ENCODE peak calls at places on chromosomes 2 and 18, in eight cellular contexts. P is AG04450, E is fibroblast of lung, O is sigmoid colon, H is left ventricle myocardium inferior, R is GM23338, I is thoracic aorta, T is uterus. Q is an unnamed sample. For H3K27me3, the result is how much of the 10 kb centered on the place peaks cover.

GRCh38 chr2:201960300-201960699 is 73.4 kb upstream of the FZD7 start:
- DNase-seq in O (peak), I (no peak), T (no peak), P (no peak), E (no peak), R (peak), H (no peak), Q (no peak)

GRCh38 chr2:9830685-9831410 is 12.4 kb upstream of the TAF1B start:
- DNase-seq in T (no peak), H (no peak), P (no peak), E (no peak), O (no peak), I (no peak), R (no peak), Q (no peak)

GRCh38 chr2:240139666-240140393 is 628 bp downstream of the OTOS start:
- DNase-seq in R (peak), O (no peak), E (no peak), I (no peak), P (no peak), T (no peak), H (no peak), Q (peak)

GRCh38 chr2:231037202-231037730 is at the start of gene C2orf72:
- DNase-seq in R (peak), T (no peak), O (no peak), P (no peak), I (no peak), H (no peak), E (no peak), Q (no peak)

GRCh38 chr18:11570770-11571169 is 38.6 kb upstream of the SLC35G4 start:
- DNase-seq in I (no peak), P (no peak), O (no peak), H (no peak), T (no peak), E (peak), R (peak), Q (no peak)

GRCh38 chr2:194264586-194264985 is 1392.4 kb upstream of the SLC39A10 start:
- DNase-seq in P (no peak), T (no peak), H (no peak), R (no peak), E (no peak), I (no peak), O (no peak), Q (no peak)

GRCh38 chr2:133504566-133505505 is 63.4 kb downstream of the NCKAP5 start:
- DNase-seq in R (no peak), O (no peak), E (peak), H (peak), I (no peak), T (peak), P (no peak), Q (peak)

GRCh38 chr2:8059794-8060193 is 622.1 kb upstream of the ID2 start:
- DNase-seq in T (no peak), R (no peak), H (no peak), E (no peak), P (no peak), I (no peak), O (no peak), Q (no peak)

GRCh38 chr2:189485146-189485545 is 43.9 kb downstream of the WDR75 start:
- DNase-seq in I (no peak), P (no peak), R (no peak), H (no peak), T (no peak), E (no peak), O (no peak), Q (no peak)

GRCh38 chr2:184890311-184890710 is 292.0 kb downstream of the ZNF804A start:
- DNase-seq in H (no peak), P (no peak), O (no peak), E (peak), R (no peak), T (no peak), I (no peak), Q (no peak)

GRCh38 chr2:239433777-239434396 is 33.1 kb upstream of the HDAC4 start:
- DNase-seq in T (no peak), P (no peak), E (peak), I (no peak), O (no peak), R (no peak), H (no peak), Q (no peak)

GRCh38 chr18:78566065-78566464 is 413.6 kb upstream of the SALL3 start:
- DNase-seq in H (no peak), E (no peak), T (no peak), O (no peak), I (no peak), R (no peak), P (no peak), Q (no peak)

GRCh38 chr18:49161627-49162026 is 210.9 kb upstream of the SMAD7 start:
- DNase-seq in P (peak), O (no peak), R (no peak), I (no peak), T (no peak), H (no peak), E (peak), Q (no peak)

GRCh38 chr2:230797515-230798495 is 66.9 kb upstream of the ITM2C start:
- DNase-seq in T (no peak), E (no peak), O (no peak), P (no peak), I (no peak), R (no peak), H (no peak), Q (no peak)

GRCh38 chr2:238873841-238874240 is 26.0 kb downstream of the TWIST2 start:
- DNase-seq in T (no peak), I (no peak), E (no peak), O (no peak), R (no peak), P (no peak), H (no peak), Q (no peak)

GRCh38 chr2:5121677-5122076 is 570.5 kb upstream of the SOX11 start:
- DNase-seq in E (no peak), P (no peak), R (peak), O (no peak), H (no peak), I (no peak), T (no peak), Q (no peak)

GRCh38 chr2:109033171-109033570 is 44.2 kb upstream of the EDAR start:
- DNase-seq in E (no peak), T (no peak), R (no peak), H (no peak), P (no peak), I (no peak), O (no peak), Q (no peak)
- H3K27me3 ChIP-seq in E (under half), T (under half), R (under half), H (under half), P (under half), I (under half), O (under half), Q (under half)

GRCh38 chr2:72576861-72577260 is 249.0 kb downstream of the EXOC6B start:
- DNase-seq in T (no peak), R (no peak), P (no peak), I (no peak), E (peak), H (no peak), O (no peak), Q (no peak)

GRCh38 chr2:72573232-72573631 is 252.6 kb downstream of the EXOC6B start:
- DNase-seq in O (no peak), T (no peak), H (no peak), I (no peak), E (no peak), P (no peak), R (no peak), Q (no peak)

GRCh38 chr2:72574886-72575285 is 250.9 kb downstream of the EXOC6B start:
- DNase-seq in O (no peak), E (no peak), R (no peak), H (no peak), T (no peak), I (no peak), P (no peak), Q (no peak)

GRCh38 chr2:72579595-72580180 is 246.1 kb downstream of the EXOC6B start:
- DNase-seq in R (peak), I (no peak), E (peak), T (no peak), O (no peak), H (no peak), P (peak), Q (no peak)

DNA sequence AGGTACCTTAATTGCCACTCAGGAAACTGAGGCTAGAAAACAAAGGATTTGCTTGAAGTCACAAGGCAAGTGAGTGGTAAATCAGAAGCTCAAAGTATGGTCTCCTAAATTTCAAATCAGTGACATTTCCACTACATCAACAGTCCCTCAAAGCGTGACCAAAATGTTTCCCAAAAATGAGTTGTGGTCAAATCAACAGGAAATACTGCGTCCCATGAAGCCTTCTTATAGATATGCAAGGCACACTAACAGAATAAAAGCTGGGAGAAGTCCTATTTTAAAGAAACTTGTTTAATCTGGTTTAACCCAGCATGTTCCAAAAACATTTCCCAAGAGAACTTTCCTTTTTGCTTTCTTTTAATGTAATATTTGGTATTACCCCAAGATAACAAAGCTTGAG is 249.4 kb downstream of the EXOC6B start:
- DNase-seq in R (no peak), T (no peak), P (no peak), O (no peak), H (no peak), I (no peak), E (no peak), Q (no peak)
- H3K27ac ChIP-seq in R (no peak), T (no peak), P (no peak), O (no peak), H (no peak), I (no peak), E (no peak), Q (no peak)

GRCh38 chr18:3380384-3380961 is 69.5 kb upstream of the TGIF1 start:
- DNase-seq in I (no peak), R (no peak), T (no peak), P (no peak), E (peak), H (no peak), O (no peak), Q (no peak)
- TF ChIP-seq CTCF in I (no peak), R (peak), T (no peak), P (no peak), E (peak), H (no peak), O (no peak), Q (no peak)

GRCh38 chr2:138713509-138713908 is 66.7 kb downstream of the NXPH2 start:
- DNase-seq in P (no peak), H (no peak), T (no peak), I (no peak), R (no peak), O (no peak), E (no peak), Q (no peak)

GRCh38 chr2:138713069-138713496 is 67.1 kb downstream of the NXPH2 start:
- DNase-seq in R (no peak), T (no peak), P (no peak), I (no peak), E (no peak), H (no peak), O (no peak), Q (no peak)

GRCh38 chr2:138708682-138709241 is 71.4 kb downstream of the NXPH2 start:
- DNase-seq in E (peak), R (peak), P (no peak), H (no peak), O (no peak), T (no peak), I (no peak), Q (no peak)

GRCh38 chr2:138712212-138712979 is 67.8 kb downstream of the NXPH2 start:
- DNase-seq in E (peak), O (no peak), H (no peak), R (no peak), T (no peak), P (no peak), I (no peak), Q (no peak)

GRCh38 chr2:138711812-138712211 is 68.4 kb downstream of the NXPH2 start:
- DNase-seq in R (no peak), E (no peak), P (no peak), O (no peak), H (no peak), T (no peak), I (no peak), Q (no peak)
- H3K27me3 ChIP-seq in R (under half), E (under half), P (under half), O (under half), H (under half), T (under half), I (under half), Q (under half)

Q was measured in tibial artery.